ENCODE peak calls at places on chromosomes 7 and 10, in seven cellular contexts. One of them, this sample, is unnamed.

GRCh38 chr10:123007558-123008378 is 827 bp downstream of the IKZF5 start:
- DNase-seq in epithelial cell of esophagus: peak
- DNase-seq in SK-N-SH: peak
- DNase-seq in stimulated activated CD4-positive, alpha-beta T cell treated with anti-CD3 and anti-CD28 coated beads, Interleukin-12 subunit alpha, Interleukin-12 subunit beta, amount 100 ng/mL, for 48 hours: no peak
- DNase-seq in transverse colon: peak
- DNase-seq in T-cell: peak
- DNase-seq in foreskin keratinocyte: peak
- DNase-seq in this sample: peak

GRCh38 chr7:142866361-142867096 is 11.7 kb downstream of the EPHB6 start:
- DNase-seq in epithelial cell of esophagus: no peak
- DNase-seq in SK-N-SH: peak
- DNase-seq in foreskin keratinocyte: no peak
- DNase-seq in stimulated activated CD4-positive, alpha-beta T cell treated with anti-CD3 and anti-CD28 coated beads, Interleukin-12 subunit alpha, Interleukin-12 subunit beta, amount 100 ng/mL, for 48 hours: no peak
- DNase-seq in T-cell: no peak
- DNase-seq in transverse colon: peak
- DNase-seq in this sample: peak

GRCh38 chr10:34135515-34135914 is 679.6 kb downstream of the PARD3 start:
- DNase-seq in stimulated activated CD4-positive, alpha-beta T cell treated with anti-CD3 and anti-CD28 coated beads, Interleukin-12 subunit alpha, Interleukin-12 subunit beta, amount 100 ng/mL, for 48 hours: no peak
- DNase-seq in SK-N-SH: no peak
- DNase-seq in foreskin keratinocyte: no peak
- DNase-seq in transverse colon: no peak
- DNase-seq in T-cell: no peak
- DNase-seq in epithelial cell of esophagus: no peak
- DNase-seq in this sample: no peak

GRCh38 chr10:94116848-94117247 is 123.1 kb downstream of the PLCE1 start:
- DNase-seq in stimulated activated CD4-positive, alpha-beta T cell treated with anti-CD3 and anti-CD28 coated beads, Interleukin-12 subunit alpha, Interleukin-12 subunit beta, amount 100 ng/mL, for 48 hours: no peak
- DNase-seq in T-cell: no peak
- DNase-seq in epithelial cell of esophagus: no peak
- DNase-seq in transverse colon: no peak
- DNase-seq in foreskin keratinocyte: no peak
- DNase-seq in SK-N-SH: no peak
- DNase-seq in this sample: no peak

GRCh38 chr10:8045728-8046494 is 8.6 kb upstream of the GATA3 start:
- DNase-seq in T-cell: no peak
- DNase-seq in epithelial cell of esophagus: no peak
- DNase-seq in stimulated activated CD4-positive, alpha-beta T cell treated with anti-CD3 and anti-CD28 coated beads, Interleukin-12 subunit alpha, Interleukin-12 subunit beta, amount 100 ng/mL, for 48 hours: no peak
- DNase-seq in SK-N-SH: peak
- DNase-seq in transverse colon: no peak
- DNase-seq in foreskin keratinocyte: no peak
- DNase-seq in this sample: no peak

GRCh38 chr10:8312861-8313260 is 258.4 kb downstream of the GATA3 start:
- DNase-seq in foreskin keratinocyte: peak
- DNase-seq in transverse colon: no peak
- DNase-seq in epithelial cell of esophagus: peak
- DNase-seq in T-cell: no peak
- DNase-seq in SK-N-SH: no peak
- DNase-seq in stimulated activated CD4-positive, alpha-beta T cell treated with anti-CD3 and anti-CD28 coated beads, Interleukin-12 subunit alpha, Interleukin-12 subunit beta, amount 100 ng/mL, for 48 hours: no peak
- DNase-seq in this sample: no peak

GRCh38 chr10:128505346-128505745 is 379.1 kb upstream of the MKI67 start:
- DNase-seq in epithelial cell of esophagus: no peak
- DNase-seq in foreskin keratinocyte: no peak
- DNase-seq in T-cell: no peak
- DNase-seq in stimulated activated CD4-positive, alpha-beta T cell treated with anti-CD3 and anti-CD28 coated beads, Interleukin-12 subunit alpha, Interleukin-12 subunit beta, amount 100 ng/mL, for 48 hours: no peak
- DNase-seq in transverse colon: no peak
- DNase-seq in SK-N-SH: no peak
- DNase-seq in this sample: no peak

GRCh38 chr10:46019541-46020343 is 10.7 kb downstream of the NCOA4 start:
- DNase-seq in T-cell: peak
- DNase-seq in foreskin keratinocyte: no peak
- DNase-seq in SK-N-SH: no peak
- DNase-seq in epithelial cell of esophagus: no peak
- DNase-seq in stimulated activated CD4-positive, alpha-beta T cell treated with anti-CD3 and anti-CD28 coated beads, Interleukin-12 subunit alpha, Interleukin-12 subunit beta, amount 100 ng/mL, for 48 hours: no peak
- DNase-seq in transverse colon: peak
- DNase-seq in this sample: peak

GRCh38 chr7:19030280-19030679 is 87.2 kb downstream of the TWIST1 start:
- DNase-seq in epithelial cell of esophagus: no peak
- DNase-seq in transverse colon: no peak
- DNase-seq in T-cell: no peak
- DNase-seq in SK-N-SH: no peak
- DNase-seq in stimulated activated CD4-positive, alpha-beta T cell treated with anti-CD3 and anti-CD28 coated beads, Interleukin-12 subunit alpha, Interleukin-12 subunit beta, amount 100 ng/mL, for 48 hours: no peak
- DNase-seq in foreskin keratinocyte: no peak
- DNase-seq in this sample: no peak